ENCODE peak calls at places on chromosomes 16 and 17, in five cellular contexts. One of them, this sample, is unnamed.

GRCh38 chr16:19432429-19432828 is 14.7 kb downstream of the TMC5 start:
- DNase-seq in MM.1S: no peak
- DNase-seq in HCT116: peak; percentile 23
- DNase-seq in hepatocyte: peak; percentile 72
- DNase-seq in GM23338: peak; percentile 51
- DNase-seq in this sample: no peak

GRCh38 chr16:75264531-75264998 is 13.1 kb upstream of the BCAR1 start:
- DNase-seq in HCT116: no peak
- DNase-seq in hepatocyte: peak; percentile 30
- DNase-seq in GM23338: no peak
- DNase-seq in MM.1S: no peak
- DNase-seq in this sample: no peak

GRCh38 chr17:42928714-42929496 is 28.3 kb downstream of the G6PC1 start:
- DNase-seq in GM23338: peak; percentile 87
- DNase-seq in MM.1S: peak; percentile 75
- DNase-seq in hepatocyte: peak; percentile 76
- DNase-seq in HCT116: peak; percentile 60
- DNase-seq in this sample: peak; percentile 87

GRCh38 chr16:55056585-55057520 is 126.2 kb downstream of the IRX5 start:
- DNase-seq in MM.1S: no peak
- DNase-seq in HCT116: no peak
- DNase-seq in hepatocyte: peak; percentile 55
- DNase-seq in GM23338: peak; percentile 95
- DNase-seq in this sample: no peak

GRCh38 chr17:61314368-61315078 is 85.1 kb upstream of the TBX2 start:
- DNase-seq in hepatocyte: peak; percentile 35
- DNase-seq in HCT116: no peak
- DNase-seq in MM.1S: no peak
- DNase-seq in GM23338: no peak
- DNase-seq in this sample: no peak

GRCh38 chr16:86355114-86355513 is 155.2 kb upstream of the FOXF1 start:
- DNase-seq in MM.1S: no peak
- DNase-seq in HCT116: no peak
- DNase-seq in hepatocyte: no peak
- DNase-seq in GM23338: no peak
- DNase-seq in this sample: no peak

GRCh38 chr17:45251931-45252330 is 10.0 kb downstream of the SPATA32 start:
- DNase-seq in HCT116: no peak
- DNase-seq in hepatocyte: no peak
- DNase-seq in GM23338: no peak
- DNase-seq in MM.1S: no peak
- DNase-seq in this sample: no peak

GRCh38 chr16:20868890-20869289 is 31.3 kb downstream of the DCUN1D3 start:
- DNase-seq in hepatocyte: peak; percentile 45
- DNase-seq in HCT116: no peak
- DNase-seq in GM23338: no peak
- DNase-seq in MM.1S: no peak
- DNase-seq in this sample: no peak

GRCh38 chr17:31400481-31400950 is 9.0 kb downstream of the RAB11FIP4 start:
- DNase-seq in HCT116: no peak
- DNase-seq in MM.1S: no peak
- DNase-seq in hepatocyte: no peak
- DNase-seq in GM23338: no peak
- DNase-seq in this sample: no peak

GRCh38 chr16:53882310-53882709 is 178.4 kb downstream of the FTO start:
- DNase-seq in HCT116: no peak
- DNase-seq in MM.1S: no peak
- DNase-seq in GM23338: peak; percentile 41
- DNase-seq in hepatocyte: no peak
- DNase-seq in this sample: no peak

GRCh38 chr17:66915792-66916191 is 48.7 kb upstream of the CACNG4 start:
- DNase-seq in HCT116: no peak
- DNase-seq in GM23338: no peak
- DNase-seq in MM.1S: no peak
- DNase-seq in hepatocyte: no peak
- DNase-seq in this sample: no peak

GRCh38 chr17:75077072-75077489 is 10.7 kb upstream of the SLC16A5 start:
- DNase-seq in HCT116: no peak
- DNase-seq in MM.1S: no peak
- DNase-seq in hepatocyte: peak; percentile 48
- DNase-seq in GM23338: peak; percentile 69
- DNase-seq in this sample: no peak

GRCh38 chr17:81094744-81095607 is 60.0 kb downstream of the BAIAP2 start:
- DNase-seq in MM.1S: no peak
- DNase-seq in hepatocyte: peak; percentile 95
- DNase-seq in HCT116: peak; percentile 99
- DNase-seq in GM23338: peak; percentile 80
- DNase-seq in this sample: peak; percentile 38

GRCh38 chr17:52157603-52158449 is 688 bp downstream of the CA10 start:
- DNase-seq in HCT116: no peak
- DNase-seq in MM.1S: no peak
- DNase-seq in GM23338: peak; percentile 60
- DNase-seq in hepatocyte: no peak
- DNase-seq in this sample: no peak

GRCh38 chr17:78717431-78717980 is 64.6 kb downstream of the CYTH1 start:
- DNase-seq in HCT116: no peak
- DNase-seq in hepatocyte: peak; percentile 29
- DNase-seq in GM23338: peak; percentile 37
- DNase-seq in MM.1S: peak; percentile 58
- DNase-seq in this sample: peak; percentile 52

GRCh38 chr17:39096435-39097158 is 54.8 kb downstream of the PLXDC1 start:
- DNase-seq in GM23338: no peak
- DNase-seq in MM.1S: no peak
- DNase-seq in hepatocyte: no peak
- DNase-seq in HCT116: no peak
- DNase-seq in this sample: peak; percentile 37

GRCh38 chr17:40850287-40850972 is 16.6 kb downstream of the KRT12 start:
- DNase-seq in MM.1S: no peak
- DNase-seq in GM23338: no peak
- DNase-seq in HCT116: no peak
- DNase-seq in hepatocyte: no peak
- DNase-seq in this sample: no peak

GRCh38 chr17:21280081-21280518 is 4.4 kb upstream of the MAP2K3 start:
- DNase-seq in GM23338: peak; percentile 84
- DNase-seq in MM.1S: peak; percentile 88
- DNase-seq in hepatocyte: peak; percentile 91
- DNase-seq in HCT116: peak; percentile 60
- DNase-seq in this sample: peak; percentile 91

GRCh38 chr17:35341465-35341992 is 31.9 kb downstream of the SLFN11 start:
- DNase-seq in hepatocyte: no peak
- DNase-seq in GM23338: no peak
- DNase-seq in HCT116: no peak
- DNase-seq in MM.1S: peak; percentile 90
- DNase-seq in this sample: peak; percentile 54

GRCh38 chr16:15694499-15694898 is 44.5 kb downstream of the NDE1 start:
- DNase-seq in HCT116: no peak
- DNase-seq in hepatocyte: no peak
- DNase-seq in MM.1S: no peak
- DNase-seq in GM23338: no peak
- DNase-seq in this sample: no peak

DNA sequence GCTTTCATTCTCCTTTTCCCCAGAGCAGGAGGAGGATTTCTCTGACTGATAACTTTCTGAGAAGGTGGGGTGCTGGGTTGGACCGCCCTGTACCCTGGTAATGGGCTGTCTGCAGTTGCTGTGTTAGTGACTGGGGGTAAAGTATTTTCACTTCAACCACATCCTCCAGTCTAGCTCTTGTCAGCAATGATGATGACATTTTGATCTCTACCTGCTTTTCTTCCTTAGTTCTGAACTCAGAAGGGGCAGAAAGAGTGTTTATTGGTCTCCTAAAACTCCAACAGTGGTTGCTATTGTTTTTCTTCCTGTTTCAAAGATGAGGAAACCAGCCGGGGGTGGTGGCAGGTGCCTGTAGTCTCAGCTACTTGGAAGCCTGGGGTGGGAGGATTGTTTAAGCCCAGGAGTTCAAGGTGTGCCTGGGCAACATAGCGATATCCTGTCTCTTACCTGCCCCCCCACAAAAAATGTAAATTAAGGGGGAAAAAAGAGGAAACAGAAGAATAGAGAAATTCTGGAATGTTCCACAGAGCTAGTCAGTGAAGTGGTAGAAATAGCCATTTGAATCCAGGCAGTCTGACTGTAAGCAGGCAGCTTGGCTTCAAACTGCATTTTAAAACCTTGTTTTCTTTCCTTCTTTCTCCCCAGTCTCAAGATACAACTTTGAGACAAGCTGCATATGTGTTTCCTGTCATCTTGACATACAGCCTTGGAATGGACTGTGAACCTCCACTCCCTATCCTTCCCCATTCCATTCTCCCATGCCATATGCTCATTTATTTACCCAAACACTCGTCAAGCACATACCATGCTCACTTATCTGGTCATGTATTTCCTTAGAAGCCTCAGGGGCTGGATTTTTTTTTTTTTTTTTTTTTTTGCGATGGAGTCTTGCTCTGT is 3.3 kb upstream of the N4BP1 start:
- DNase-seq in MM.1S: peak; percentile 58
- DNase-seq in GM23338: peak; percentile 45
- DNase-seq in HCT116: no peak
- DNase-seq in hepatocyte: peak; percentile 74
- DNase-seq in this sample: peak; percentile 35
- TF ChIP-seq EZH2phosphoT487 in MM.1S: no peak
- TF ChIP-seq EZH2phosphoT487 in GM23338: no peak
- TF ChIP-seq EZH2phosphoT487 in HCT116: no peak
- TF ChIP-seq EZH2phosphoT487 in hepatocyte: no peak
- TF ChIP-seq EZH2phosphoT487 in this sample: no peak

GRCh38 chr17:49554694-49555494 is 20.8 kb upstream of the NXPH3 start:
- DNase-seq in HCT116: no peak
- DNase-seq in hepatocyte: no peak
- DNase-seq in MM.1S: no peak
- DNase-seq in GM23338: no peak
- DNase-seq in this sample: no peak

GRCh38 chr17:49557204-49558024 is 18.3 kb upstream of the NXPH3 start:
- DNase-seq in hepatocyte: peak; percentile 73
- DNase-seq in GM23338: peak; percentile 92
- DNase-seq in MM.1S: peak; percentile 56
- DNase-seq in HCT116: peak; percentile 85
- DNase-seq in this sample: peak; percentile 65

GRCh38 chr17:49556183-49556943 is 19.3 kb upstream of the NXPH3 start:
- DNase-seq in GM23338: peak; percentile 85
- DNase-seq in MM.1S: peak; percentile 64
- DNase-seq in HCT116: peak; percentile 49
- DNase-seq in hepatocyte: peak; percentile 88
- DNase-seq in this sample: peak; percentile 82

GRCh38 chr17:49553676-49554335 is 21.9 kb upstream of the NXPH3 start:
- DNase-seq in MM.1S: no peak
- DNase-seq in GM23338: no peak
- DNase-seq in hepatocyte: no peak
- DNase-seq in HCT116: no peak
- DNase-seq in this sample: no peak

DNA sequence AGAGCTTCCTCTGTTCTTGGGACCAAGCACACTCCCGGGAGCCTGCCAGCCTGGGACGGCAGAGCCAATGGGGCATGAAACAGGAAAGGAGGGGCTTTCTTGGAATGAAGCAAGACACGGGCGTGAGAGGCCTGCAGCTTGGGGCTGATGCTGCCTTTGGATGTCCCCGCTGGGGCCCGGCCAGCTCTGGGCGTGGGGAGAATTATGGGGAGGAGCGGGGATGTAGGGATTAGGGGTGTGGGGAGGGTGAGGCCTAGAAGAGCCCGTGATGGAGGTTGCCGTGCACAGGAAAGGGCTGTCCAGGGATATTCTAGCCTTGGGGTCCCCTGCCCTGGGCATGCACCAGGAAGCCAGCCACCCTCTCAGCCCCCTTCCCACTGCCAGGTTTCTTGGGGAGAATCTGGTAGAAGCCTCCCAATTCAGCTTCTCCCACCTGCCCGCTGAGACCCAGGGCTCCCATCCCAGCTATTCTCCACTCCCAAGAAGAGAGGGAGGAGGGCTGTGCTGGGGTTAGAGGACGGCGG is 20.1 kb upstream of the NXPH3 start:
- DNase-seq in MM.1S: no peak
- DNase-seq in HCT116: no peak
- DNase-seq in GM23338: no peak
- DNase-seq in hepatocyte: peak; percentile 6
- DNase-seq in this sample: no peak
- H3K9me2 ChIP-seq in MM.1S: no peaks in the 10 kb centered on the region
- H3K9me2 ChIP-seq in HCT116: no peaks in the 10 kb centered on the region
- H3K9me2 ChIP-seq in GM23338: no peaks in the 10 kb centered on the region
- H3K9me2 ChIP-seq in hepatocyte: no peaks in the 10 kb centered on the region
- H3K9me2 ChIP-seq in this sample: no peaks in the 10 kb centered on the region

DNA sequence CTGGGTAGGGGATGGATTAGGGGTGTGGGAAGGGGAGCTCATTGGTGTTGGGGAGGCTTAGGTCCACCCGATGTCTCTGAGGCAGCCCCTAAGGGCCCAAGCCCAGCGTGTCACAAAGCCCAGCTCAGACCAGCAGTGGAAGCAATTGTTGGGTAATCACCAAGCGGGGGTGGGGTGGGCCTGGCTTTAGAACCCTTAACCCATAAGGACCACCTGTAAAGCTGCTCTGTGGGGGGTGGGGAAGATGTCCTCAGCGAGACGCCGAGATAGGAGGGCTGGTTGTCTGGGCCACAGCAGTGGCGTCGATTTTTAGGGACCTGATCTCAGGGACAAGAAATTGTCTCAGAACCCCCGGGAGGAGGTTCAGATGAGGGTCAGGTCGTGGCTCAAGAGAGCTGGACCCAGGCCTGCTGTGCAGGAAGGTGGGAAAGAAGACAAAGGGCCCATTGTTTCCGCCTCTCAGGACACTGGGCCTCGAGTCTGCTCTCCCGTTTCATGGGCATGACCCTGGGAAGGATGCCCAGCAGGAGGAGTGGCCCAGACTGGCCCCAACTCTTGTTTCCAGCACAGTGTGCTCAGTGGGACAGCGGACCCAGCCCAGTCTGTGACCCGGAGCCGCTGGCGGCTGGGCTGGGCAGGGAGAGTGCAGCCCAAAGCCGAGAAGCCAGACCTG is 15.9 kb downstream of the ST6GALNAC2 start:
- DNase-seq in HCT116: no peak
- DNase-seq in GM23338: peak; percentile 34
- DNase-seq in hepatocyte: no peak
- DNase-seq in MM.1S: no peak
- DNase-seq in this sample: no peak
- TF ChIP-seq EZH2phosphoT487 in HCT116: no peak
- TF ChIP-seq EZH2phosphoT487 in GM23338: no peak
- TF ChIP-seq EZH2phosphoT487 in hepatocyte: no peak
- TF ChIP-seq EZH2phosphoT487 in MM.1S: no peak
- TF ChIP-seq EZH2phosphoT487 in this sample: no peak

GRCh38 chr16:30083216-30084055 is 7.6 kb downstream of the PPP4C start:
- DNase-seq in MM.1S: no peak
- DNase-seq in GM23338: no peak
- DNase-seq in hepatocyte: no peak
- DNase-seq in HCT116: no peak
- DNase-seq in this sample: no peak
- H3K9me2 ChIP-seq in MM.1S: no peaks in the 10 kb centered on the region
- H3K9me2 ChIP-seq in GM23338: no peaks in the 10 kb centered on the region
- H3K9me2 ChIP-seq in hepatocyte: no peaks in the 10 kb centered on the region
- H3K9me2 ChIP-seq in HCT116: no peaks in the 10 kb centered on the region
- H3K9me2 ChIP-seq in this sample: no peaks in the 10 kb centered on the region

GRCh38 chr16:66930189-66930588 is 4.0 kb downstream of the CIAO2B start:
- DNase-seq in GM23338: no peak
- DNase-seq in HCT116: no peak
- DNase-seq in hepatocyte: peak; percentile 73
- DNase-seq in MM.1S: no peak
- DNase-seq in this sample: no peak
- TF ChIP-seq EZH2phosphoT487 in GM23338: no peak
- TF ChIP-seq EZH2phosphoT487 in HCT116: no peak
- TF ChIP-seq EZH2phosphoT487 in hepatocyte: no peak
- TF ChIP-seq EZH2phosphoT487 in MM.1S: no peak
- TF ChIP-seq EZH2phosphoT487 in this sample: no peak

GRCh38 chr17:13338421-13338820 is 263.3 kb downstream of the HS3ST3A1 start:
- DNase-seq in MM.1S: no peak
- DNase-seq in hepatocyte: no peak
- DNase-seq in GM23338: no peak
- DNase-seq in HCT116: no peak
- DNase-seq in this sample: no peak
- H3K9me2 ChIP-seq in MM.1S: no peaks in the 10 kb centered on the region
- H3K9me2 ChIP-seq in hepatocyte: no peaks in the 10 kb centered on the region
- H3K9me2 ChIP-seq in GM23338: peaks cover 12% of the 10 kb centered on the region
- H3K9me2 ChIP-seq in HCT116: no peaks in the 10 kb centered on the region
- H3K9me2 ChIP-seq in this sample: no peaks in the 10 kb centered on the region

This sample was measured in OCI-LY7.